ENCODE peak calls at places on chromosomes 5 and 9, in four cellular contexts. One of them, this sample, is unnamed.
A peak's percentile ranks its signal among the peaks of the same experiment; 100 is the strongest.

GRCh38 chr5:98638111-98638510 is 135.4 kb upstream of the RGMB start:
- DNase-seq in chondrocyte: no peak
- DNase-seq in HCT116: no peak
- DNase-seq in heart right ventricle: no peak
- DNase-seq in this sample: no peak

GRCh38 chr5:96873469-96873868 is 2.8 kb upstream of the ERAP2 start:
- DNase-seq in heart right ventricle: no peak
- DNase-seq in chondrocyte: no peak
- DNase-seq in HCT116: no peak
- DNase-seq in this sample: no peak

GRCh38 chr9:79346350-79347020 is 225.3 kb upstream of the TLE4 start:
- DNase-seq in heart right ventricle: no peak
- DNase-seq in HCT116: no peak
- DNase-seq in chondrocyte: no peak
- DNase-seq in this sample: no peak

GRCh38 chr9:126236273-126236672 is 90.4 kb upstream of the MVB12B start:
- DNase-seq in chondrocyte: no peak
- DNase-seq in heart right ventricle: no peak
- DNase-seq in HCT116: no peak
- DNase-seq in this sample: no peak

GRCh38 chr9:31799953-31800609 is 584.4 kb upstream of the ACO1 start:
- DNase-seq in heart right ventricle: no peak
- DNase-seq in chondrocyte: no peak
- DNase-seq in HCT116: peak; percentile 19
- DNase-seq in this sample: no peak

GRCh38 chr9:111926421-111926875 is 29.8 kb downstream of the UGCG start:
- DNase-seq in heart right ventricle: peak; percentile 28
- DNase-seq in HCT116: no peak
- DNase-seq in chondrocyte: no peak
- DNase-seq in this sample: no peak

GRCh38 chr5:97658116-97658900 is 475.3 kb upstream of the RIOK2 start:
- DNase-seq in heart right ventricle: no peak
- DNase-seq in chondrocyte: no peak
- DNase-seq in HCT116: no peak
- DNase-seq in this sample: no peak

GRCh38 chr5:2207966-2208544 is 325.3 kb upstream of the IRX4 start:
- DNase-seq in chondrocyte: no peak
- DNase-seq in HCT116: no peak
- DNase-seq in heart right ventricle: peak; percentile 27
- DNase-seq in this sample: no peak

GRCh38 chr9:130191068-130191748 is 19.0 kb downstream of the NCS1 start:
- DNase-seq in HCT116: no peak
- DNase-seq in heart right ventricle: no peak
- DNase-seq in chondrocyte: peak; percentile 69
- DNase-seq in this sample: no peak

GRCh38 chr5:75167345-75167744 is 69.3 kb downstream of the ANKRD31 start:
- DNase-seq in heart right ventricle: no peak
- DNase-seq in HCT116: peak; percentile 33
- DNase-seq in chondrocyte: no peak
- DNase-seq in this sample: peak; percentile 1

GRCh38 chr5:13356226-13356625 is 588.3 kb downstream of the DNAH5 start:
- DNase-seq in chondrocyte: no peak
- DNase-seq in HCT116: no peak
- DNase-seq in heart right ventricle: no peak
- DNase-seq in this sample: no peak

GRCh38 chr9:21709464-21710058 is 92.9 kb upstream of the MTAP start:
- DNase-seq in HCT116: peak; percentile 80
- DNase-seq in chondrocyte: no peak
- DNase-seq in heart right ventricle: no peak
- DNase-seq in this sample: peak; percentile 37

GRCh38 chr9:278651-279050 is 64.0 kb downstream of the DOCK8 start:
- DNase-seq in heart right ventricle: no peak
- DNase-seq in HCT116: no peak
- DNase-seq in chondrocyte: no peak
- DNase-seq in this sample: no peak

GRCh38 chr5:13866792-13867191 is 77.7 kb downstream of the DNAH5 start:
- DNase-seq in chondrocyte: no peak
- DNase-seq in HCT116: no peak
- DNase-seq in heart right ventricle: peak; percentile 21
- DNase-seq in this sample: peak; percentile 8

GRCh38 chr5:145818604-145819003 is 16.5 kb downstream of the PRELID2 start:
- DNase-seq in HCT116: no peak
- DNase-seq in heart right ventricle: no peak
- DNase-seq in chondrocyte: no peak
- DNase-seq in this sample: no peak

GRCh38 chr5:139635606-139636206 is 12.4 kb upstream of the CXXC5 start:
- DNase-seq in HCT116: no peak
- DNase-seq in chondrocyte: no peak
- DNase-seq in heart right ventricle: peak; percentile 83
- DNase-seq in this sample: peak; percentile 85

GRCh38 chr5:82100303-82101077 is 128.7 kb downstream of the ATG10 start:
- DNase-seq in heart right ventricle: no peak
- DNase-seq in chondrocyte: no peak
- DNase-seq in HCT116: no peak
- DNase-seq in this sample: no peak

GRCh38 chr9:126980231-126980630 is 65.6 kb downstream of the RALGPS1 start:
- DNase-seq in chondrocyte: no peak
- DNase-seq in heart right ventricle: no peak
- DNase-seq in HCT116: no peak
- DNase-seq in this sample: no peak

DNA sequence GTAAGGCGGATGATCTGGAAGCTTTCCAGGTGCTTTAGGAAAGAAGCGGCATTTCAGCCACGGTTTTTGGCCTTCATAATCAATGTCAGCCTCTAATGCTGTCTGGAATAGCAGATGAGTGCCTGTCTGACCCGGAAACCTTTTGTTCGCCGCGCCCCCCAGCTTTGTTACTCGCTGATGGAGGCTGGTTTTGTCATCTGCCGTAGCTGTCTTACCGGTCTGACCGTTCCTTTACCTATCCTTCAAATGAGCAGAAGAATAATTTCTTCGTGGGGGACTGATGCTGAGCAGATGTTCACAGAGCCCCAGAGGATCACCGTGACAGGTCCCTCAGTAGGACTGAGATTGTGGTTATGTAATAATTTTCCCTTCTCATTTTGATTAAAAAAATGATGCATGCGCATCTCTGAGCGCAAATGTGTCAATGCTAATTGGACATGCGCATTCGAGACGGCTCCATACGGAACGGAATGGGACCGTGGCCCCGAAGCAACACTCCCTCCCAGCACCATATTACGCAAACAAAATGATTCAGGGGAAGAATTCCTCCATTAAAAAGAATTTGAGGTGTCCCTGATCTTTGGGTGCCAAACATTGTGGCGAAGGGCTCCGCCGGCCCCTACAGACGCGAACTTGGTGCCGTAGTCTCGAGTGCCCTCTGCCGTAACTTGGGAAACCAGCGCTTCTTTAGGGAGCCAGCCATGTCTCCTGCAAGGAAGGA is 27.6 kb downstream of the TLX3 start:
- DNase-seq in HCT116: peak; percentile 42
- DNase-seq in chondrocyte: no peak
- DNase-seq in heart right ventricle: no peak
- DNase-seq in this sample: peak; percentile 58
- TF ChIP-seq CTCF in HCT116: peak; percentile 77
- TF ChIP-seq CTCF in chondrocyte: peak; percentile 78
- TF ChIP-seq CTCF in heart right ventricle: peak; percentile 63
- TF ChIP-seq CTCF in this sample: peak; percentile 78

DNA sequence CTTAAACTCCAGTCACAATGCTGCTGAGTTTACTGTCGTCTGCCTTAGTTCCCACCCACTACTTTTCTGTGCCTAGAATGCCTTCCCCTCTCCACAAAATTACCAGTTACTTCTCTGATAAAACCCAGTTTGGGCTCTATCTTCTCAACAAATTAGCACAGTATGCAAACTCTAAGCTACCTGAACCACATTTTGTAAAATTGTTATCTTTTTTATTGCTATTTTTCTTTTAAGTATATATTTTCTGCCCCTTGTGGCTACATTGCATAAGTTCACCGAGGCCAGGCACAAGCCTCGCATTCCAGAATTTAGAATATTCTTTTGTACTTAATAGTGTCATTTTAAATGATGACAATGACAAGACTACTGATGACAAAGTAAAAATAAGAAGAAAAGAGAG is 60.0 kb downstream of the POU5F2 start:
- DNase-seq in heart right ventricle: no peak
- DNase-seq in HCT116: no peak
- DNase-seq in chondrocyte: no peak
- DNase-seq in this sample: no peak
- TF ChIP-seq CTCF in heart right ventricle: no peak
- TF ChIP-seq CTCF in HCT116: peak; percentile 56
- TF ChIP-seq CTCF in chondrocyte: peak; percentile 76
- TF ChIP-seq CTCF in this sample: peak; percentile 72

DNA sequence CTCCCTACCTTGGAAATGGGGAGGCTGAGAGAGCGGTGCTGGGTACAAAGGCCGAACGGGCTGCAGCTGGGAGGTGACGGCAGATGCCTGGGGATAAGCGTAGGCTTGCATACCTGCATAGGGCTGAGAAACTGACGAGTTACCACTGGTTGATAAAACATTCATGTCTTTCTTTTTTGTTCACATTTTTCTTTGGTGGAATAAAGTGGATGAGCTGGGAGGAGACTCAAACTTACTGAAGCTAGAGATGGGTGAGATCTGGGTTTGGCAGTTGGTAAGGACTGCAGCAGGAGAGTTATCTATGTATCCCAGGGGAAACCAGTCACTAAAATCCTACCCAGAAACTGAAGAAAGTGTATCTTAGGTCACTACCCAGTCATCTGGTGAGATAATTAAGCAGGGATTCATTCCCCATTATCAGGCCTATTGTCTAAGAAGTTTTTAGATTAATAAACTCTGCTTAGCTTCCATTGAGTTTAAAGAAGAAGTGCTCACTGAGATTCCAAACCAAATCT is 34.8 kb downstream of the FKBP15 start:
- DNase-seq in chondrocyte: no peak
- DNase-seq in heart right ventricle: no peak
- DNase-seq in HCT116: no peak
- DNase-seq in this sample: no peak
- TF ChIP-seq CTCF in chondrocyte: no peak
- TF ChIP-seq CTCF in heart right ventricle: no peak
- TF ChIP-seq CTCF in HCT116: no peak
- TF ChIP-seq CTCF in this sample: no peak

DNA sequence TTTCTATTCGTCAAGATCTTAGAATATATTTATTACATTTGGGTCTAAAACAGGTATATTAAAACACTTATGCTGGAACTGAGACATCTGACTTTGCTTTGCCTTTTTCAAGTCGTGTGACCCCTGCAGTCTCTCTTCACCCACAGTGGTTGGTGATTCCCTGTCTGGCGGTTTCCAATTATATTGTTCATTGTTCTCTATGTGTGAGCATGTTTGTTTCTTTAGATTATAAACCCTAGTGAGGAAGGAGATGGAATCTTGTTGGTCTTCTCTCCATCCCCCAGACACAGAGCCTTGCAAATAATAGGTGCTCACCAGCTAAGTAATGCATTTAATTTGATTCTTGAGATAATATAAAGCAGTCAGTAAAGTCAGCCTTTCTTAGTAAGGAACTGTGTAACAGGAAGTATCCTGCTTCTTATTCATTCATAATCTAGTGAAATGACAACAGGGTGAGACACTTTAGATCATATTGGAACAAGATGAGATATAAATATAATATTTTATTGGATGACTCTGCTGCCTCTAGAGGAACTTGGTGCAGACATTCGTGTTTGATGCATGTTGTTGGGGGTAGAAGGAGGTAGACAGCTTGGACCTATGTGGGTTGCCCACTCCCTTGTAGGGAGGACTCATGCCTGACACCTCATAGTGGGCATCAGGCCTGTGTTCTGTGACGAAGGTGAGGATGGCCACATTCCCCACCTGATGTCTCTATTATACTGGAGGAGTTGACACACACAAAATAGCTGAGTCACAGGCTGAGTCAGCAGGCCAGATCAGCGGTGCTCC is 88.1 kb downstream of the FGF1 start:
- DNase-seq in chondrocyte: no peak
- DNase-seq in HCT116: peak; percentile 74
- DNase-seq in heart right ventricle: no peak
- DNase-seq in this sample: peak; percentile 85
- TF ChIP-seq CTCF in chondrocyte: peak; percentile 54
- TF ChIP-seq CTCF in HCT116: peak; percentile 11
- TF ChIP-seq CTCF in heart right ventricle: no peak
- TF ChIP-seq CTCF in this sample: peak; percentile 42